ENCODE peak calls at places on chromosomes 7 and 10, in five cellular contexts. T is left ventricle myocardium inferior; H is activated T-helper 1 cell treated with anti-CD3 and anti-CD28 coated beads, Interleukin-12 subunit alpha, Interleukin-12 subunit beta, Interleukin-2, Interleukin-4 antibody, amounts not matched to agents 30 ng/mL and 10 ng/mL and 1 ng/mL, durations not matched to agents 14 hours and 24 hours and 36 hours; D is DMS 273 treated with DMSO at 0.1 percent for 48 hours; A is cardiac muscle cell. E is an unnamed sample.

GRCh38 chr7:2572101-2572842 is 13.5 kb downstream of the IQCE start:
- DNase-seq in T (no peak), H (no peak), D (no peak), A (no peak), E (no peak)

GRCh38 chr7:128989961-128990360 is 52.2 kb downstream of the IRF5 start:
- DNase-seq in T (no peak), H (no peak), D (no peak), A (no peak), E (no peak)

GRCh38 chr7:115707684-115708341 is 322.8 kb downstream of the TFEC start:
- DNase-seq in T (no peak), H (no peak), D (no peak), A (no peak), E (no peak)

GRCh38 chr7:77460057-77460486 is 43.9 kb upstream of the GSAP start:
- DNase-seq in T (no peak), H (no peak), D (no peak), A (no peak), E (no peak)

GRCh38 chr10:49502358-49502757 is 36.6 kb downstream of the ERCC6 start:
- DNase-seq in T (peak), H (no peak), D (no peak), A (no peak), E (no peak)

GRCh38 chr7:112450807-112451661 is 774 bp downstream of the IFRD1 start:
- DNase-seq in T (peak), H (peak), D (peak), A (peak), E (peak)

GRCh38 chr7:140322759-140323158 is 75.6 kb downstream of the SLC37A3 start:
- DNase-seq in T (no peak), H (no peak), D (no peak), A (no peak), E (no peak)

GRCh38 chr10:94088926-94089381 is 95.2 kb downstream of the PLCE1 start:
- DNase-seq in T (no peak), H (no peak), D (no peak), A (no peak), E (no peak)

GRCh38 chr7:16668049-16668858 is 22.3 kb downstream of the BZW2 start:
- DNase-seq in T (peak), H (no peak), D (no peak), A (no peak), E (no peak)

GRCh38 chr10:30384791-30385201 is 35.7 kb upstream of the MTPAP start:
- DNase-seq in T (no peak), H (no peak), D (peak), A (peak), E (no peak)

GRCh38 chr7:27108390-27109127 is 6.1 kb upstream of the HOXA2 start:
- DNase-seq in T (no peak), H (no peak), D (no peak), A (peak), E (no peak)

GRCh38 chr10:43259981-43260761 is 6.7 kb downstream of the RASGEF1A start:
- DNase-seq in T (peak), H (no peak), D (no peak), A (no peak), E (peak)

GRCh38 chr7:140506788-140507464 is 27.6 kb upstream of the MKRN1 start:
- DNase-seq in T (peak), H (no peak), D (peak), A (peak), E (no peak)

E was measured in KG1.